ENCODE peak calls at places on chromosomes 13 and 19, in eight cellular contexts. F, Y, W, U, J, L, S and A are unnamed samples.

GRCh38 chr13:40352807-40353562 is 313.5 kb downstream of the FOXO1 start:
- DNase-seq in U (no peak), J (no peak), F (no peak), Y (no peak), W (no peak), L (peak; percentile 31), S (peak; percentile 83), A (no peak)

GRCh38 chr19:51020988-51021651 is 1.6 kb upstream of the KLK10 start:
- DNase-seq in L (peak; percentile 41), W (peak; percentile 58), J (no peak), Y (peak; percentile 13), F (no peak), S (peak; percentile 0), U (no peak), A (no peak)

GRCh38 chr13:114099191-114099590 is 33.2 kb downstream of the RASA3 start:
- DNase-seq in Y (peak; percentile 89), S (peak; percentile 94), F (peak; percentile 77), W (peak; percentile 49), J (no peak), U (peak; percentile 94), L (peak; percentile 74), A (no peak)

GRCh38 chr13:43915451-43915850 is 35.7 kb downstream of the LACC1 start:
- DNase-seq in L (no peak), Y (no peak), W (no peak), F (no peak), S (no peak), J (no peak), U (no peak), A (no peak)

GRCh38 chr13:40401911-40402776 is 264.3 kb downstream of the FOXO1 start:
- DNase-seq in J (peak; percentile 94), S (peak; percentile 98), W (peak; percentile 90), U (peak; percentile 99), Y (peak; percentile 95), L (peak; percentile 93), F (no peak), A (no peak)

GRCh38 chr19:2179095-2179494 is 15.4 kb downstream of the DOT1L start:
- DNase-seq in L (no peak), U (no peak), J (no peak), Y (no peak), S (no peak), F (no peak), W (no peak), A (no peak)

GRCh38 chr13:66501187-66501586 is 728.9 kb downstream of the PCDH9 start:
- DNase-seq in Y (no peak), U (no peak), J (no peak), F (no peak), S (no peak), L (no peak), W (peak; percentile 77), A (no peak)

GRCh38 chr13:43908156-43909126 is 28.7 kb downstream of the LACC1 start:
- DNase-seq in W (peak; percentile 58), S (no peak), L (peak; percentile 33), J (no peak), F (no peak), Y (no peak), U (no peak), A (no peak)

GRCh38 chr13:21012211-21012610 is 49.2 kb downstream of the LATS2 start:
- DNase-seq in W (no peak), Y (no peak), J (no peak), F (no peak), S (no peak), L (no peak), U (peak; percentile 7), A (no peak)

GRCh38 chr19:44002212-44002565 is 568 bp upstream of the ZNF230 start:
- DNase-seq in W (no peak), S (no peak), Y (no peak), J (no peak), L (no peak), F (no peak), U (no peak), A (no peak)

GRCh38 chr19:28785961-28786360 is 427.0 kb downstream of the UQCRFS1 start:
- DNase-seq in U (no peak), W (no peak), Y (no peak), F (no peak), S (no peak), L (no peak), J (no peak), A (no peak)

GRCh38 chr13:59000770-59001169 is 1163.0 kb downstream of the DIAPH3 start:
- DNase-seq in S (no peak), Y (no peak), L (no peak), U (no peak), J (no peak), F (no peak), W (no peak), A (no peak)

GRCh38 chr13:50916701-50917184 is 7.2 kb downstream of the RNASEH2B start:
- DNase-seq in S (no peak), Y (peak; percentile 10), J (no peak), L (no peak), W (no peak), U (no peak), F (no peak), A (no peak)

GRCh38 chr13:83547043-83547442 is 335.2 kb downstream of the SLITRK1 start:
- DNase-seq in S (no peak), W (no peak), F (no peak), U (no peak), J (no peak), Y (no peak), L (no peak), A (no peak)

GRCh38 chr13:99827011-99827410 is 144.6 kb downstream of the ZIC5 start:
- DNase-seq in S (no peak), J (no peak), L (no peak), F (no peak), Y (no peak), U (no peak), W (no peak), A (no peak)

GRCh38 chr13:58687130-58687529 is 1055.6 kb downstream of the PCDH17 start:
- DNase-seq in S (no peak), F (no peak), L (no peak), W (no peak), J (no peak), U (no peak), Y (no peak), A (no peak)

GRCh38 chr13:50415428-50415827 is 400.2 kb downstream of the KCNRG start:
- DNase-seq in L (no peak), J (no peak), U (no peak), S (no peak), F (no peak), Y (no peak), W (no peak), A (no peak)

GRCh38 chr19:36378625-36379509 is at the start of gene ZFP14:
- DNase-seq in Y (peak; percentile 94), F (peak; percentile 92), U (peak; percentile 97), S (peak; percentile 96), J (peak; percentile 95), L (peak; percentile 93), W (peak; percentile 96), A (peak; percentile 84)
- TF ChIP-seq CTCF in Y (peak; percentile 9), F (no peak), U (no peak), S (no peak), J (no peak), L (no peak), W (peak; percentile 34), A (no peak)

GRCh38 chr13:34346626-34347025 is 528.7 kb downstream of the RFC3 start:
- DNase-seq in J (no peak), S (no peak), W (no peak), L (no peak), F (no peak), U (no peak), Y (no peak), A (no peak)

GRCh38 chr13:34345601-34345939 is 527.6 kb downstream of the RFC3 start:
- DNase-seq in F (no peak), L (no peak), U (no peak), Y (no peak), J (no peak), W (no peak), S (no peak), A (no peak)

GRCh38 chr13:34349091-34349722 is 531.3 kb downstream of the RFC3 start:
- DNase-seq in S (peak; percentile 79), U (peak; percentile 92), J (peak; percentile 31), W (peak; percentile 52), Y (peak; percentile 77), L (peak; percentile 54), F (no peak), A (no peak)

GRCh38 chr13:34344761-34345600 is 527.0 kb downstream of the RFC3 start:
- DNase-seq in Y (no peak), W (no peak), S (no peak), L (no peak), F (no peak), J (no peak), U (no peak), A (no peak)

DNA sequence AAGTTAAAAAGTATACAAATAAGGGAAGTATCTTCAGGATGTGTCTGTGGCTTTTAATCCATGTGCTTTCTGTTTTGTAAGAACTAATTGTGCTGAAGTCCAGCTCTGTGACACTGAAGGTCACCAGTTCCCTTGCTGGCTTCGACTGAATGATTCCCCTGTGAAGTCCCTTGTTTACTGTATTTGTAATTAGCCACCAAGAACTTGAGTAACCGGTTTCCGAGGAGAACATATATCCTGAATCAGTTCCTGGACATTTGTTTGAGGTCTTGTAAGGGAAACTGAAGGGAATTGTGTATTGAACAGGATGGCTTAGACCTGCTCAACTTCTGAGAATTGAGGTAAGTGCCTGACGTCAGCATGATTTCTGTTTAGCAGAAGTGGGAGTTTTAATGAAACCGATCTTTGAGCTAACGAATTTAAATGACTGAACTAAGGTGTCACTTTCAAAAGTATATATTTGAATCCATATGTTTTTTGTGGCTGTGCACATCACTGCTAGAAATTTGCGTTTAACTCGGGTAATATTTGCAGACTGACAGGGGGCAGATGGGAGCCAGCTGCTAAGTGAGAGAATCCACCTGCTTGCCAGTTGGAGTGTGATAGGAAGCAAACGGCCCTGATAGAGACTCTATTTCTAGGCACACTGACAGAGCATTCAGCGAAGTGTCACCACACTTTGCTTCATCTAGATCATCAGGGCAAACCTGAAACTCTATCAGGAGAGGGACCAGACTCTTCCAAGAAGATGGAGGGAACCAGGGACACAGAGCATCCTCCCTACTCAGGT is 530.0 kb downstream of the RFC3 start:
- DNase-seq in F (no peak), L (peak; percentile 69), W (peak; percentile 79), S (no peak), J (no peak), U (no peak), Y (no peak), A (no peak)
- TF ChIP-seq CTCF in F (no peak), L (no peak), W (no peak), S (no peak), J (no peak), U (no peak), Y (no peak), A (no peak)

GRCh38 chr19:984165-984967 is at the start of gene WDR18:
- DNase-seq in J (peak; percentile 93), Y (peak; percentile 94), L (peak; percentile 95), F (peak; percentile 94), W (peak; percentile 89), S (peak; percentile 97), U (peak; percentile 98), A (peak; percentile 84)
- TF ChIP-seq CTCF in J (peak; percentile 28), Y (no peak), L (peak; percentile 21), F (no peak), W (no peak), S (no peak), U (no peak), A (peak; percentile 46)

DNA sequence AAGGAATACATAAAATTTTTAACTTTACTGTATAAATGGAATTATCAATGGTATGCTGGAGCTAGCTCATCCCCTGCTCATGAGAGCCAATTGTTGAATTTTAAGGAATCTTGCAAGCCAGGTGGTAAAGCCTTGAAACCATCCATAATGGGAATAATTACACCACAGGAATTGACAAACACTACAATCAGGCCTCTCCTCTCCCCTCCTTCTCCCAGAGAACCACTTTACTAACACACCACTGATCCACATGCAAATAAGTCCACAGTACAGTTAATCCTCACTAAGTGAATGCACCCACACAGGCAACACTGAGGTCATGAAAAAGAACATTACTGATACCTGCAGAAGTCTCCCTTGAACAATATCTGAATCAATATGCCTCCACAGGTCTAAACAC is 140.5 kb downstream of the KLF12 start:
- DNase-seq in J (no peak), U (no peak), S (no peak), W (no peak), L (no peak), Y (no peak), F (no peak), A (no peak)
- TF ChIP-seq CTCF in J (no peak), U (no peak), S (no peak), W (no peak), L (no peak), Y (no peak), F (no peak), A (no peak)